ENCODE peak calls at places on chromosomes 4 and X, in nine cellular contexts. One of them, this sample, is unnamed.

GRCh38 chrX:132227383-132228112 is 8.3 kb upstream of the RAP2C start:
- DNase-seq in caudate nucleus: no peak
- DNase-seq in tibial artery: no peak
- DNase-seq in HT-29: no peak
- DNase-seq in HCEC 1CT: peak
- DNase-seq in AG04449: no peak
- DNase-seq in HTR-8/SVneo: no peak
- DNase-seq in heart right ventricle: no peak
- DNase-seq in iris pigment epithelial cell: peak
- DNase-seq in this sample: no peak

GRCh38 chr4:113183032-113183573 is 133.7 kb downstream of the ANK2 start:
- DNase-seq in caudate nucleus: no peak
- DNase-seq in tibial artery: no peak
- DNase-seq in HT-29: no peak
- DNase-seq in HCEC 1CT: no peak
- DNase-seq in AG04449: no peak
- DNase-seq in HTR-8/SVneo: no peak
- DNase-seq in heart right ventricle: no peak
- DNase-seq in iris pigment epithelial cell: no peak
- DNase-seq in this sample: no peak

GRCh38 chr4:53816561-53816960 is 225.3 kb upstream of the LNX1 start:
- DNase-seq in caudate nucleus: no peak
- DNase-seq in tibial artery: no peak
- DNase-seq in HT-29: no peak
- DNase-seq in HCEC 1CT: no peak
- DNase-seq in AG04449: peak
- DNase-seq in HTR-8/SVneo: no peak
- DNase-seq in heart right ventricle: no peak
- DNase-seq in iris pigment epithelial cell: peak
- DNase-seq in this sample: no peak

GRCh38 chr4:24322517-24322916 is 261.8 kb downstream of the DHX15 start:
- DNase-seq in caudate nucleus: peak
- DNase-seq in tibial artery: no peak
- DNase-seq in HT-29: no peak
- DNase-seq in HCEC 1CT: no peak
- DNase-seq in AG04449: no peak
- DNase-seq in HTR-8/SVneo: no peak
- DNase-seq in heart right ventricle: no peak
- DNase-seq in iris pigment epithelial cell: no peak
- DNase-seq in this sample: no peak

GRCh38 chrX:44667771-44668170 is 125.1 kb upstream of the FUNDC1 start:
- DNase-seq in caudate nucleus: no peak
- DNase-seq in tibial artery: no peak
- DNase-seq in HT-29: no peak
- DNase-seq in HCEC 1CT: peak
- DNase-seq in AG04449: no peak
- DNase-seq in HTR-8/SVneo: no peak
- DNase-seq in heart right ventricle: no peak
- DNase-seq in iris pigment epithelial cell: no peak
- DNase-seq in this sample: no peak

GRCh38 chr4:98620087-98620784 is 38.2 kb downstream of the TSPAN5 start:
- DNase-seq in caudate nucleus: no peak
- DNase-seq in tibial artery: no peak
- DNase-seq in HT-29: no peak
- DNase-seq in HCEC 1CT: no peak
- DNase-seq in AG04449: no peak
- DNase-seq in HTR-8/SVneo: no peak
- DNase-seq in heart right ventricle: no peak
- DNase-seq in iris pigment epithelial cell: no peak
- DNase-seq in this sample: no peak

GRCh38 chrX:41406211-41406610 is 40.9 kb upstream of the NYX start:
- DNase-seq in caudate nucleus: no peak
- DNase-seq in tibial artery: no peak
- DNase-seq in HT-29: no peak
- DNase-seq in HCEC 1CT: peak
- DNase-seq in AG04449: no peak
- DNase-seq in HTR-8/SVneo: no peak
- DNase-seq in heart right ventricle: no peak
- DNase-seq in iris pigment epithelial cell: no peak
- DNase-seq in this sample: no peak

GRCh38 chr4:20284990-20285389 is 33.3 kb downstream of the SLIT2 start:
- DNase-seq in caudate nucleus: no peak
- DNase-seq in tibial artery: no peak
- DNase-seq in HT-29: no peak
- DNase-seq in HCEC 1CT: peak
- DNase-seq in AG04449: no peak
- DNase-seq in HTR-8/SVneo: no peak
- DNase-seq in heart right ventricle: no peak
- DNase-seq in iris pigment epithelial cell: peak
- DNase-seq in this sample: no peak

GRCh38 chrX:136250191-136251041 is 784 bp downstream of the MAP7D3 start:
- DNase-seq in caudate nucleus: no peak
- DNase-seq in tibial artery: no peak
- DNase-seq in HT-29: no peak
- DNase-seq in HCEC 1CT: peak
- DNase-seq in AG04449: no peak
- DNase-seq in HTR-8/SVneo: no peak
- DNase-seq in heart right ventricle: no peak
- DNase-seq in iris pigment epithelial cell: peak
- DNase-seq in this sample: no peak

GRCh38 chrX:107429090-107429489 is 20.4 kb upstream of the FRMPD3 start:
- DNase-seq in caudate nucleus: no peak
- DNase-seq in tibial artery: no peak
- DNase-seq in HT-29: peak
- DNase-seq in HCEC 1CT: no peak
- DNase-seq in AG04449: no peak
- DNase-seq in HTR-8/SVneo: no peak
- DNase-seq in heart right ventricle: no peak
- DNase-seq in iris pigment epithelial cell: peak
- DNase-seq in this sample: peak